ENCODE peak calls at places on chromosomes 13 and 19, in four cellular contexts. One of them, this sample, is unnamed.

GRCh38 chr13:113062691-113063090 is 42.9 kb upstream of the F7 start:
- DNase-seq in H1: no peak
- DNase-seq in HepG2: no peak
- DNase-seq in GM12878: no peak
- DNase-seq in this sample: no peak

GRCh38 chr19:10285393-10285792 is 1.4 kb upstream of the ICAM4 start:
- DNase-seq in H1: no peak
- DNase-seq in HepG2: no peak
- DNase-seq in GM12878: no peak
- DNase-seq in this sample: no peak

GRCh38 chr13:101942038-101942437 is 459.8 kb downstream of the FGF14 start:
- DNase-seq in H1: no peak
- DNase-seq in HepG2: peak
- DNase-seq in GM12878: no peak
- DNase-seq in this sample: no peak

GRCh38 chr13:94479559-94480095 is at the start of gene DCT:
- DNase-seq in H1: no peak
- DNase-seq in HepG2: no peak
- DNase-seq in GM12878: no peak
- DNase-seq in this sample: no peak

GRCh38 chr19:6590458-6591319 is at the start of gene CD70:
- DNase-seq in H1: peak
- DNase-seq in HepG2: no peak
- DNase-seq in GM12878: peak
- DNase-seq in this sample: no peak

GRCh38 chr13:66864627-66865026 is 365.5 kb downstream of the PCDH9 start:
- DNase-seq in H1: no peak
- DNase-seq in HepG2: no peak
- DNase-seq in GM12878: no peak
- DNase-seq in this sample: no peak

GRCh38 chr13:23718916-23719470 is 148.8 kb downstream of the TNFRSF19 start:
- DNase-seq in H1: no peak
- DNase-seq in HepG2: peak
- DNase-seq in GM12878: no peak
- DNase-seq in this sample: no peak

GRCh38 chr13:79485014-79485441 is 4.1 kb downstream of the NDFIP2 start:
- DNase-seq in H1: no peak
- DNase-seq in HepG2: peak
- DNase-seq in GM12878: no peak
- DNase-seq in this sample: no peak

GRCh38 chr13:69706807-69707206 is 400.8 kb upstream of the ATXN8OS start:
- DNase-seq in H1: no peak
- DNase-seq in HepG2: no peak
- DNase-seq in GM12878: no peak
- DNase-seq in this sample: no peak

GRCh38 chr19:9705836-9706235 is 30.9 kb upstream of the ZNF562 start:
- DNase-seq in H1: no peak
- DNase-seq in HepG2: no peak
- DNase-seq in GM12878: no peak
- DNase-seq in this sample: no peak

GRCh38 chr13:91647361-91647970 is 249.0 kb downstream of the GPC5 start:
- DNase-seq in H1: peak
- DNase-seq in HepG2: peak
- DNase-seq in GM12878: no peak
- DNase-seq in this sample: peak

GRCh38 chr13:80458546-80458945 is 117.6 kb upstream of the SPRY2 start:
- DNase-seq in H1: no peak
- DNase-seq in HepG2: no peak
- DNase-seq in GM12878: no peak
- DNase-seq in this sample: no peak

GRCh38 chr13:30666113-30666512 is 48.4 kb downstream of the USPL1 start:
- DNase-seq in H1: no peak
- DNase-seq in HepG2: peak
- DNase-seq in GM12878: no peak
- DNase-seq in this sample: peak

GRCh38 chr19:35216833-35217707 is 11.5 kb downstream of the FAM187B start:
- DNase-seq in H1: no peak
- DNase-seq in HepG2: no peak
- DNase-seq in GM12878: no peak
- DNase-seq in this sample: no peak

GRCh38 chr13:71865858-71866172 is 1.2 kb downstream of the DACH1 start:
- DNase-seq in H1: no peak
- DNase-seq in HepG2: no peak
- DNase-seq in GM12878: no peak
- DNase-seq in this sample: no peak

GRCh38 chr13:40370662-40371061 is 295.8 kb downstream of the FOXO1 start:
- DNase-seq in H1: no peak
- DNase-seq in HepG2: no peak
- DNase-seq in GM12878: no peak
- DNase-seq in this sample: no peak

GRCh38 chr13:72754111-72754510 is 26.4 kb downstream of the BORA start:
- DNase-seq in H1: no peak
- DNase-seq in HepG2: no peak
- DNase-seq in GM12878: no peak
- DNase-seq in this sample: no peak

GRCh38 chr13:95924389-95924994 is 128.7 kb downstream of the UGGT2 start:
- DNase-seq in H1: no peak
- DNase-seq in HepG2: peak
- DNase-seq in GM12878: no peak
- DNase-seq in this sample: no peak

GRCh38 chr19:55118401-55118991 is 1.1 kb upstream of the PPP1R12C start:
- DNase-seq in H1: peak
- DNase-seq in HepG2: no peak
- DNase-seq in GM12878: no peak
- DNase-seq in this sample: peak

GRCh38 chr19:35336166-35336955 is 7.4 kb downstream of the CD22 start:
- DNase-seq in H1: no peak
- DNase-seq in HepG2: no peak
- DNase-seq in GM12878: no peak
- DNase-seq in this sample: no peak

GRCh38 chr13:110017379-110017778 is 231.0 kb upstream of the IRS2 start:
- DNase-seq in H1: no peak
- DNase-seq in HepG2: no peak
- DNase-seq in GM12878: no peak
- DNase-seq in this sample: no peak

GRCh38 chr13:102517959-102518358 is 78.8 kb upstream of the TPP2 start:
- DNase-seq in H1: no peak
- DNase-seq in HepG2: no peak
- DNase-seq in GM12878: no peak
- DNase-seq in this sample: no peak

GRCh38 chr13:77859450-77859849 is 59.2 kb downstream of the EDNRB start:
- DNase-seq in H1: no peak
- DNase-seq in HepG2: no peak
- DNase-seq in GM12878: no peak
- DNase-seq in this sample: no peak

GRCh38 chr19:5423567-5424125 is 31.6 kb upstream of the ZNRF4 start:
- DNase-seq in H1: no peak
- DNase-seq in HepG2: no peak
- DNase-seq in GM12878: no peak
- DNase-seq in this sample: no peak

GRCh38 chr19:11370744-11371143 is 3.7 kb upstream of the SWSAP1 start:
- DNase-seq in H1: no peak
- DNase-seq in HepG2: no peak
- DNase-seq in GM12878: no peak
- DNase-seq in this sample: no peak

GRCh38 chr19:10516671-10517286 is 468 bp downstream of the S1PR5 start:
- DNase-seq in H1: no peak
- DNase-seq in HepG2: no peak
- DNase-seq in GM12878: no peak
- DNase-seq in this sample: no peak

GRCh38 chr13:32228330-32229041 is 86.7 kb downstream of the ZAR1L start:
- DNase-seq in H1: no peak
- DNase-seq in HepG2: no peak
- DNase-seq in GM12878: no peak
- DNase-seq in this sample: no peak

GRCh38 chr13:103525530-103525929 is 459.3 kb upstream of the SLC10A2 start:
- DNase-seq in H1: no peak
- DNase-seq in HepG2: no peak
- DNase-seq in GM12878: no peak
- DNase-seq in this sample: no peak

GRCh38 chr19:3450796-3451411 is 29.4 kb downstream of the SMIM24 start:
- DNase-seq in H1: no peak
- DNase-seq in HepG2: peak
- DNase-seq in GM12878: no peak
- DNase-seq in this sample: no peak

GRCh38 chr13:40220299-40220935 is 446.0 kb downstream of the FOXO1 start:
- DNase-seq in H1: no peak
- DNase-seq in HepG2: no peak
- DNase-seq in GM12878: no peak
- DNase-seq in this sample: no peak

GRCh38 chr13:40388617-40389016 is 277.8 kb downstream of the FOXO1 start:
- DNase-seq in H1: no peak
- DNase-seq in HepG2: no peak
- DNase-seq in GM12878: peak
- DNase-seq in this sample: no peak

GRCh38 chr19:42250666-42251531 is 4.0 kb downstream of the ERF start:
- DNase-seq in H1: no peak
- DNase-seq in HepG2: no peak
- DNase-seq in GM12878: no peak
- DNase-seq in this sample: no peak

GRCh38 chr13:39037410-39037879 is 444 bp downstream of the PROSER1 start:
- DNase-seq in H1: no peak
- DNase-seq in HepG2: no peak
- DNase-seq in GM12878: no peak
- DNase-seq in this sample: no peak

GRCh38 chr19:15287496-15287895 is 44.8 kb downstream of the BRD4 start:
- DNase-seq in H1: no peak
- DNase-seq in HepG2: no peak
- DNase-seq in GM12878: no peak
- DNase-seq in this sample: no peak

GRCh38 chr19:46920341-46920740 is 59.5 kb downstream of the ARHGAP35 start:
- DNase-seq in H1: no peak
- DNase-seq in HepG2: no peak
- DNase-seq in GM12878: no peak
- DNase-seq in this sample: no peak

GRCh38 chr19:45716314-45717130 is 14.2 kb downstream of the FBXO46 start:
- DNase-seq in H1: no peak
- DNase-seq in HepG2: no peak
- DNase-seq in GM12878: no peak
- DNase-seq in this sample: peak

GRCh38 chr13:27712421-27712820 is 79.9 kb upstream of the GSX1 start:
- DNase-seq in H1: no peak
- DNase-seq in HepG2: peak
- DNase-seq in GM12878: no peak
- DNase-seq in this sample: no peak

GRCh38 chr19:16449330-16449961 is 22.3 kb downstream of the EPS15L1 start:
- DNase-seq in H1: no peak
- DNase-seq in HepG2: no peak
- DNase-seq in GM12878: peak
- DNase-seq in this sample: no peak
- TF ChIP-seq HDAC6 in H1: no peak
- TF ChIP-seq HDAC6 in HepG2: no peak
- TF ChIP-seq HDAC6 in GM12878: no peak
- TF ChIP-seq HDAC6 in this sample: no peak

DNA sequence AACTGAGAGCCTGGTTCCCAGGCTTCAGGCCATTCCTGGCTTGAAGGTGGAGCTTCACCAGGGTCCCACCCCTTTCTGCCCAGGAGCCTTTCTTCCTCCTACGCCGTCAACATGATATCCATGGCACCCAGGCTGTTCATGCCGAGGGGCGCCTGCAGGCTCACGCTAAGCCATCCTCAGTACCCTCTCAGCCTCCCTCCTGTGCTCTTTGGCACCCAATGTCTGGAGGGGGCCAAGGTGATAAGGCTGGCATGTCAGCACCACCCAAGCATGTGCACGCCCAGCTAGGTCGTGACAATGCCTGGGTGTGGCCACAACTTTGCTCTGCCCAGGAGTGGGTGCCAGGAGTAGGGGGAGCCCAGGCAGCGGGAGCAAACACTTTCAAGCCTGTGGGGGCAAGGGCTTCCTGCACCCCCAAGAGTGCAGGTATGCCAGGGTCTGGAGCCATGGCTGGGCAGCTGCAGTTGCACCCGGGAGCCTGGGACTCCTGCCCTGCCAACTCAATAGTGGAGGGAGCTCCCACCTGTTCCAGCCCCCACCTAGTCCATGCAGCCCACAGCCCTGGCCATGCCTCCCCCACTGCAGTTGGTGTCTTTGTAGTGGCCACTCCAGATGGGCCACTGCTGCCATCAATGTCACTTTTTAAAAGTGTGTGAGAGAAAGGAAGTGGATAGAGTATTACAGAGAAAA is 219.9 kb downstream of the MAB21L1 start:
- DNase-seq in H1: no peak
- DNase-seq in HepG2: no peak
- DNase-seq in GM12878: no peak
- DNase-seq in this sample: no peak
- TF ChIP-seq HDAC6 in H1: no peak
- TF ChIP-seq HDAC6 in HepG2: no peak
- TF ChIP-seq HDAC6 in GM12878: no peak
- TF ChIP-seq HDAC6 in this sample: no peak

DNA sequence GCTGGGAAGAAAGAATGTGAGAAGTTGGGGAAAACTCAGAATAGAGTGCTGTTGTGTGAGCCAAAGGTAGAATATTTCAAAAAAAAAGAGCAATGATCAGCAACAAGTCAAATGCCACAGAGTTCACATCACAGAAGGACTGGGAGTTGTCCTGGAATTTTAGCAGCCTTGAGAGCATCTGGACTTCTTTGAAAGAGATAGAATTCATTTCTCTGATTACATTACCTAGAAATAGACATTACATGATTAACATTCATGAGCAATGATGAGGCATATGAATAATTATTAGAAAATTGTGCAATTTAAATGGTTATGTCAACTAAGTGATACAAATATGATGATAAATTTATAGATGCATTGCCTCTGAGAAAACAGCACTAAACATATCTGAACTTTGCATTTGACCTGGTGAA is 186.3 kb downstream of the POSTN start:
- DNase-seq in H1: no peak
- DNase-seq in HepG2: no peak
- DNase-seq in GM12878: no peak
- DNase-seq in this sample: no peak
- TF ChIP-seq HDAC6 in H1: no peak
- TF ChIP-seq HDAC6 in HepG2: no peak
- TF ChIP-seq HDAC6 in GM12878: no peak
- TF ChIP-seq HDAC6 in this sample: no peak

DNA sequence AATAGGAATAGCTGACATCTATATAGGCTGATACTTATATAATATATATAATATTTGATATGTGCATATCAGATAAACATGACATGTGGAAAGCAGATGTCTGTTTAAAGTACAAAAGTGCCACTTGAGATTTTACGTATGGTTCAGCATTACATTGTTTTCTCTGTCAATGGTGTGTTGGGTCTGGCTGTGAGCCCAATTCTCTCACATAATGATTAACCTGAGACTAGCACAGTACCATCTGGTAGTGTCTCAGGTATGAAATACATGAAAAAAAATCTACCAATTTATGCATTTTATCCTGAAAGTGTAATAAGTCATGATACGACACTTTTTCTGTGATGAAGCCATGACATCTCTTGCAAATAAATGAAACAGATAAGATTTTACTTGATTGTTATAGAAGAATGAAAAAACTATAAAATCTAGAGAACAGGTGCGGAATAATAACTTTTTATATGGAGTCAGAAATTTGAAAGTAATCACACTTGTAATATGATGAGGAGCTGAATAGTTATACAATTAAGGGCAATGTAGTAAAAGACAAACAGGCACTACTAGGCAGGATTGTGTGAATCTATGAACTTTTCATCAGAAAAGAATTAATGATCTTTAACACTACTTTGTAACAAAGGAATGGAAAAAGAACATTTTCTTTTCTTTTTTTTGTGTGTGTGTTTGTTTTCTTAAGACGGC is 1405.0 kb downstream of the OLFM4 start:
- DNase-seq in H1: no peak
- DNase-seq in HepG2: peak
- DNase-seq in GM12878: no peak
- DNase-seq in this sample: no peak
- TF ChIP-seq HDAC6 in H1: no peak
- TF ChIP-seq HDAC6 in HepG2: no peak
- TF ChIP-seq HDAC6 in GM12878: no peak
- TF ChIP-seq HDAC6 in this sample: no peak